ENCODE peak calls at places on chromosomes 6 and 20, in five cellular contexts. A is astrocyte of the spinal cord, K is A549, C is endodermal cell, E is heart left ventricle. R is an unnamed sample.
A peak's percentile ranks its signal among the peaks of the same experiment; 100 is the strongest.

GRCh38 chr20:42484335-42484734 is 705.4 kb downstream of the PTPRT start:
- DNase-seq in C (no peak), E (no peak), K (no peak), A (no peak), R (peak; percentile 2)

GRCh38 chr20:44448753-44449546 is 26.7 kb upstream of the TTPAL start:
- DNase-seq in C (peak; percentile 88), E (no peak), A (no peak), K (no peak), R (no peak)

GRCh38 chr6:35092362-35093117 is 48.6 kb downstream of the TCP11 start:
- DNase-seq in C (no peak), A (peak; percentile 65), E (no peak), K (no peak), R (peak; percentile 61)

GRCh38 chr6:20564269-20564668 is 30.0 kb downstream of the CDKAL1 start:
- DNase-seq in E (no peak), C (no peak), A (peak; percentile 57), K (no peak), R (peak; percentile 66)

GRCh38 chr20:58102744-58103516 is 125.5 kb downstream of the ANKRD60 start:
- DNase-seq in A (peak; percentile 83), K (no peak), C (no peak), E (no peak), R (no peak)

GRCh38 chr6:155867682-155868081 is 412.0 kb upstream of the NOX3 start:
- DNase-seq in C (no peak), A (no peak), E (no peak), K (no peak), R (no peak)

GRCh38 chr20:4375881-4376280 is 345.8 kb upstream of the PRND start:
- DNase-seq in K (no peak), E (no peak), C (no peak), A (peak; percentile 76), R (peak; percentile 11)

GRCh38 chr6:94510877-94511276 is 1066.5 kb upstream of the MANEA start:
- DNase-seq in A (no peak), E (no peak), K (no peak), C (no peak), R (no peak)

GRCh38 chr6:96853083-96853482 is 15.8 kb upstream of the GPR63 start:
- DNase-seq in C (no peak), E (no peak), A (no peak), K (no peak), R (no peak)

GRCh38 chr6:130307752-130308361 is 58.0 kb upstream of the TMEM200A start:
- DNase-seq in E (no peak), C (no peak), K (peak; percentile 4), A (peak; percentile 70), R (peak; percentile 74)

GRCh38 chr6:79589701-79590100 is 41.4 kb upstream of the SH3BGRL2 start:
- DNase-seq in C (no peak), E (no peak), A (no peak), K (no peak), R (no peak)

GRCh38 chr6:34370371-34370770 is 22.1 kb downstream of the NUDT3 start:
- DNase-seq in A (no peak), K (no peak), C (no peak), E (no peak), R (no peak)

GRCh38 chr20:58133020-58133419 is 95.4 kb downstream of the ANKRD60 start:
- DNase-seq in A (no peak), E (no peak), C (no peak), K (no peak), R (no peak)

GRCh38 chr20:11917663-11918062 is at the start of gene BTBD3:
- DNase-seq in K (no peak), A (peak; percentile 67), E (peak; percentile 77), C (no peak), R (peak; percentile 78)

GRCh38 chr6:123875784-123876183 is 72.1 kb downstream of the NKAIN2 start:
- DNase-seq in C (no peak), K (no peak), E (no peak), A (no peak), R (no peak)

GRCh38 chr6:2744206-2744771 is 6.4 kb downstream of the MYLK4 start:
- DNase-seq in A (no peak), K (peak; percentile 29), C (no peak), E (peak; percentile 79), R (peak; percentile 18)

GRCh38 chr6:40349092-40349491 is 238.1 kb downstream of the LRFN2 start:
- DNase-seq in A (no peak), K (no peak), E (no peak), C (peak; percentile 72), R (no peak)

GRCh38 chr20:57742506-57743180 is 32.8 kb upstream of the PMEPA1 start:
- DNase-seq in K (no peak), A (no peak), C (no peak), E (no peak), R (no peak)

GRCh38 chr6:105199711-105200110 is 19.9 kb upstream of the POPDC3 start:
- DNase-seq in A (no peak), C (no peak), K (no peak), E (peak; percentile 85), R (no peak)

GRCh38 chr6:13762648-13763441 is 51.2 kb upstream of the RANBP9 start:
- DNase-seq in E (no peak), C (no peak), K (no peak), A (peak; percentile 93), R (peak; percentile 96)

GRCh38 chr6:156782691-156783320 is 5.6 kb downstream of the ARID1B start:
- DNase-seq in E (no peak), A (peak; percentile 40), C (no peak), K (no peak), R (peak; percentile 59)

GRCh38 chr6:20722442-20722841 is 188.2 kb downstream of the CDKAL1 start:
- DNase-seq in C (no peak), K (no peak), A (no peak), E (no peak), R (no peak)

GRCh38 chr6:10395171-10395945 is 19.5 kb downstream of the TFAP2A start:
- DNase-seq in E (no peak), A (no peak), K (no peak), C (no peak), R (no peak)

GRCh38 chr6:43717389-43717788 is 29.8 kb upstream of the MRPS18A start:
- DNase-seq in K (no peak), E (no peak), C (peak; percentile 21), A (no peak), R (no peak)

GRCh38 chr6:108588586-108588985 is 27.9 kb downstream of the FOXO3 start:
- DNase-seq in A (peak; percentile 77), K (no peak), C (peak; percentile 50), E (no peak), R (peak; percentile 70)

GRCh38 chr6:2522521-2522920 is 228.2 kb downstream of the MYLK4 start:
- DNase-seq in E (no peak), C (no peak), A (peak; percentile 67), K (no peak), R (no peak)

GRCh38 chr6:5851261-5851757 is 155.4 kb downstream of the NRN1 start:
- DNase-seq in A (peak; percentile 39), C (peak; percentile 93), K (peak; percentile 13), E (peak; percentile 50), R (no peak)

GRCh38 chr6:32843979-32844838 is at the start of gene PSMB8:
- DNase-seq in C (peak; percentile 98), E (peak; percentile 97), K (peak; percentile 86), A (peak; percentile 91), R (peak; percentile 92)

GRCh38 chr6:32840604-32841246 is 2.2 kb upstream of the TAP2 start:
- DNase-seq in A (no peak), K (no peak), C (no peak), E (no peak), R (no peak)

GRCh38 chr6:32843321-32843978 is 397 bp downstream of the PSMB8 start:
- DNase-seq in C (peak; percentile 77), K (no peak), E (no peak), A (peak; percentile 5), R (peak; percentile 23)

GRCh38 chr6:32842021-32842650 is 1.7 kb downstream of the PSMB8 start:
- DNase-seq in E (no peak), A (no peak), C (no peak), K (no peak), R (no peak)

GRCh38 chr6:32842690-32843089 is 1.2 kb downstream of the PSMB8 start:
- DNase-seq in E (no peak), K (no peak), C (no peak), A (no peak), R (no peak)
- H3K4me3 ChIP-seq in E (peak overlapping the region; percentile 91), K (no peak overlapping the region), C (no peak overlapping the region), A (no peak overlapping the region), R (peak overlapping the region; percentile 88)

GRCh38 chr6:135235716-135236115 is 54.6 kb downstream of the MYB start:
- DNase-seq in E (no peak), C (no peak), A (no peak), K (no peak), R (no peak)
- H3K4me3 ChIP-seq in E (no peak overlapping the region), C (no peak overlapping the region), A (no peak overlapping the region), K (no peak overlapping the region), R (no peak overlapping the region)

GRCh38 chr6:138508676-138508988 is 9.3 kb upstream of the NHSL1 start:
- DNase-seq in E (no peak), A (no peak), C (no peak), K (no peak), R (no peak)

GRCh38 chr6:138515657-138516056 is 16.4 kb upstream of the NHSL1 start:
- DNase-seq in E (no peak), K (no peak), A (no peak), C (no peak), R (no peak)

GRCh38 chr6:138509371-138509770 is 10.1 kb upstream of the NHSL1 start:
- DNase-seq in C (peak; percentile 78), E (no peak), A (peak; percentile 45), K (peak; percentile 27), R (peak; percentile 54)

GRCh38 chr6:138514860-138515540 is 15.7 kb upstream of the NHSL1 start:
- DNase-seq in E (no peak), C (no peak), K (no peak), A (no peak), R (no peak)

DNA sequence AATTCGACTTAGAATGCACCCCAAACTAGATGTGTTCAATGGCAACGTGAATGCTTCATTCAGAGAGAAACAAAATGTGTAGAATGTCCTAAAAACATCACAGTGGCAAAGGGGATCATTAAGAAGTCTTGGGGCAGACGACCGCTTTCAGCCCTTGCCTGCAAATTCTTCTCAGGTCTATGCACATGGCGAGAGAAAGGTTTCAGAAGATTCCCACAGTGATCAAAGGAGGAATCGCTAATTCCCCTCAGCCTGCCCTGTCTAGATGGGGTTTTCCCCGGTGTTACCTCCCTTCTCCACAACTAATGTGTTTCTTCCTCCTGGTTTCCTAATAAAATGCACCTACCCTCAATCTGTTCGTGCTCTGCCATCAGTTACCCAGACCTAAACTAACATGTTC is 13.3 kb upstream of the NHSL1 start:
- DNase-seq in K (no peak), A (no peak), C (peak; percentile 63), E (no peak), R (no peak)
- H3K4me3 ChIP-seq in K (no peak overlapping the region), A (no peak overlapping the region), C (no peak overlapping the region), E (no peak overlapping the region), R (no peak overlapping the region)

GRCh38 chr6:15452182-15452941 is 206.5 kb downstream of the JARID2 start:
- DNase-seq in A (no peak), C (no peak), E (no peak), K (no peak), R (no peak)
- H3K4me3 ChIP-seq in A (no peak overlapping the region), C (no peak overlapping the region), E (no peak overlapping the region), K (no peak overlapping the region), R (no peak overlapping the region)

GRCh38 chr6:32814145-32814544 is 2.7 kb downstream of the HLA-DOB start:
- DNase-seq in A (no peak), E (no peak), C (no peak), K (no peak), R (no peak)
- H3K4me3 ChIP-seq in A (no peak overlapping the region), E (no peak overlapping the region), C (no peak overlapping the region), K (no peak overlapping the region), R (no peak overlapping the region)

R was measured in fibroblast of the aortic adventitia.